ENCODE peak calls at places on chromosomes 16 and 17, in six cellular contexts. One of them, this sample, is unnamed.

GRCh38 chr16:9340402-9341095 is 249.1 kb downstream of the HAPSTR1 start:
- DNase-seq in AG09319: no peak
- DNase-seq in stimulated activated CD4-positive, alpha-beta T cell treated with anti-CD3 and anti-CD28 coated beads, Interleukin-4, amount 100 ng/mL, for 48 hours: no peak
- DNase-seq in activated CD8-positive, alpha-beta memory T cell treated with anti-CD3 and anti-CD28 coated beads for 48 hours: no peak
- DNase-seq in NCI-H2081: no peak
- DNase-seq in HCT116: no peak
- DNase-seq in this sample: no peak

GRCh38 chr16:50146479-50147435 is 6.3 kb upstream of the TENT4B start:
- DNase-seq in HCT116: no peak
- DNase-seq in stimulated activated CD4-positive, alpha-beta T cell treated with anti-CD3 and anti-CD28 coated beads, Interleukin-4, amount 100 ng/mL, for 48 hours: no peak
- DNase-seq in AG09319: peak; percentile 57
- DNase-seq in NCI-H2081: no peak
- DNase-seq in activated CD8-positive, alpha-beta memory T cell treated with anti-CD3 and anti-CD28 coated beads for 48 hours: no peak
- DNase-seq in this sample: no peak

GRCh38 chr17:33233855-33234228 is 59.3 kb downstream of the ASIC2 start:
- DNase-seq in activated CD8-positive, alpha-beta memory T cell treated with anti-CD3 and anti-CD28 coated beads for 48 hours: no peak
- DNase-seq in stimulated activated CD4-positive, alpha-beta T cell treated with anti-CD3 and anti-CD28 coated beads, Interleukin-4, amount 100 ng/mL, for 48 hours: peak; percentile 8
- DNase-seq in AG09319: no peak
- DNase-seq in NCI-H2081: no peak
- DNase-seq in HCT116: no peak
- DNase-seq in this sample: no peak

GRCh38 chr17:38419508-38419981 is 8.7 kb upstream of the ARHGAP23 start:
- DNase-seq in stimulated activated CD4-positive, alpha-beta T cell treated with anti-CD3 and anti-CD28 coated beads, Interleukin-4, amount 100 ng/mL, for 48 hours: no peak
- DNase-seq in HCT116: no peak
- DNase-seq in AG09319: no peak
- DNase-seq in NCI-H2081: no peak
- DNase-seq in activated CD8-positive, alpha-beta memory T cell treated with anti-CD3 and anti-CD28 coated beads for 48 hours: no peak
- DNase-seq in this sample: no peak

GRCh38 chr16:88315543-88316105 is 67.1 kb upstream of the ZNF469 start:
- DNase-seq in stimulated activated CD4-positive, alpha-beta T cell treated with anti-CD3 and anti-CD28 coated beads, Interleukin-4, amount 100 ng/mL, for 48 hours: no peak
- DNase-seq in NCI-H2081: no peak
- DNase-seq in activated CD8-positive, alpha-beta memory T cell treated with anti-CD3 and anti-CD28 coated beads for 48 hours: no peak
- DNase-seq in AG09319: no peak
- DNase-seq in HCT116: peak; percentile 40
- DNase-seq in this sample: no peak

GRCh38 chr16:50585331-50585776 is 37.2 kb downstream of the NKD1 start:
- DNase-seq in activated CD8-positive, alpha-beta memory T cell treated with anti-CD3 and anti-CD28 coated beads for 48 hours: no peak
- DNase-seq in AG09319: no peak
- DNase-seq in HCT116: no peak
- DNase-seq in stimulated activated CD4-positive, alpha-beta T cell treated with anti-CD3 and anti-CD28 coated beads, Interleukin-4, amount 100 ng/mL, for 48 hours: no peak
- DNase-seq in NCI-H2081: no peak
- DNase-seq in this sample: no peak

GRCh38 chr17:43456661-43457361 is 27.0 kb upstream of the DHX8 start:
- DNase-seq in stimulated activated CD4-positive, alpha-beta T cell treated with anti-CD3 and anti-CD28 coated beads, Interleukin-4, amount 100 ng/mL, for 48 hours: no peak
- DNase-seq in activated CD8-positive, alpha-beta memory T cell treated with anti-CD3 and anti-CD28 coated beads for 48 hours: no peak
- DNase-seq in AG09319: peak; percentile 56
- DNase-seq in HCT116: no peak
- DNase-seq in NCI-H2081: peak; percentile 38
- DNase-seq in this sample: no peak

GRCh38 chr17:2055494-2056220 is 754 bp downstream of the HIC1 start:
- DNase-seq in HCT116: no peak
- DNase-seq in activated CD8-positive, alpha-beta memory T cell treated with anti-CD3 and anti-CD28 coated beads for 48 hours: no peak
- DNase-seq in AG09319: no peak
- DNase-seq in stimulated activated CD4-positive, alpha-beta T cell treated with anti-CD3 and anti-CD28 coated beads, Interleukin-4, amount 100 ng/mL, for 48 hours: no peak
- DNase-seq in NCI-H2081: no peak
- DNase-seq in this sample: peak; percentile 70

GRCh38 chr16:74760007-74760767 is 14.4 kb downstream of the FA2H start:
- DNase-seq in stimulated activated CD4-positive, alpha-beta T cell treated with anti-CD3 and anti-CD28 coated beads, Interleukin-4, amount 100 ng/mL, for 48 hours: no peak
- DNase-seq in AG09319: no peak
- DNase-seq in HCT116: no peak
- DNase-seq in activated CD8-positive, alpha-beta memory T cell treated with anti-CD3 and anti-CD28 coated beads for 48 hours: no peak
- DNase-seq in NCI-H2081: no peak
- DNase-seq in this sample: no peak

GRCh38 chr17:29931253-29931932 is 1.4 kb upstream of the SSH2 start:
- DNase-seq in AG09319: peak; percentile 49
- DNase-seq in activated CD8-positive, alpha-beta memory T cell treated with anti-CD3 and anti-CD28 coated beads for 48 hours: peak; percentile 16
- DNase-seq in NCI-H2081: peak; percentile 88
- DNase-seq in stimulated activated CD4-positive, alpha-beta T cell treated with anti-CD3 and anti-CD28 coated beads, Interleukin-4, amount 100 ng/mL, for 48 hours: peak; percentile 34
- DNase-seq in HCT116: peak; percentile 82
- DNase-seq in this sample: peak; percentile 34

GRCh38 chr17:43888548-43888947 is 18.8 kb downstream of the MPP2 start:
- DNase-seq in stimulated activated CD4-positive, alpha-beta T cell treated with anti-CD3 and anti-CD28 coated beads, Interleukin-4, amount 100 ng/mL, for 48 hours: no peak
- DNase-seq in activated CD8-positive, alpha-beta memory T cell treated with anti-CD3 and anti-CD28 coated beads for 48 hours: no peak
- DNase-seq in HCT116: no peak
- DNase-seq in NCI-H2081: no peak
- DNase-seq in AG09319: no peak
- DNase-seq in this sample: no peak

GRCh38 chr17:42904110-42904469 is 3.5 kb downstream of the G6PC1 start:
- DNase-seq in AG09319: no peak
- DNase-seq in stimulated activated CD4-positive, alpha-beta T cell treated with anti-CD3 and anti-CD28 coated beads, Interleukin-4, amount 100 ng/mL, for 48 hours: no peak
- DNase-seq in activated CD8-positive, alpha-beta memory T cell treated with anti-CD3 and anti-CD28 coated beads for 48 hours: no peak
- DNase-seq in NCI-H2081: no peak
- DNase-seq in HCT116: no peak
- DNase-seq in this sample: no peak

GRCh38 chr17:4406386-4406785 is 27.4 kb upstream of the SPNS3 start:
- DNase-seq in activated CD8-positive, alpha-beta memory T cell treated with anti-CD3 and anti-CD28 coated beads for 48 hours: no peak
- DNase-seq in AG09319: no peak
- DNase-seq in HCT116: no peak
- DNase-seq in stimulated activated CD4-positive, alpha-beta T cell treated with anti-CD3 and anti-CD28 coated beads, Interleukin-4, amount 100 ng/mL, for 48 hours: no peak
- DNase-seq in NCI-H2081: no peak
- DNase-seq in this sample: no peak

GRCh38 chr17:39769974-39770587 is 32.3 kb downstream of the GRB7 start:
- DNase-seq in stimulated activated CD4-positive, alpha-beta T cell treated with anti-CD3 and anti-CD28 coated beads, Interleukin-4, amount 100 ng/mL, for 48 hours: peak; percentile 58
- DNase-seq in AG09319: no peak
- DNase-seq in NCI-H2081: peak; percentile 85
- DNase-seq in activated CD8-positive, alpha-beta memory T cell treated with anti-CD3 and anti-CD28 coated beads for 48 hours: no peak
- DNase-seq in HCT116: peak; percentile 63
- DNase-seq in this sample: no peak

GRCh38 chr17:45282683-45283644 is 21.1 kb upstream of the SPATA32 start:
- DNase-seq in AG09319: no peak
- DNase-seq in HCT116: no peak
- DNase-seq in stimulated activated CD4-positive, alpha-beta T cell treated with anti-CD3 and anti-CD28 coated beads, Interleukin-4, amount 100 ng/mL, for 48 hours: no peak
- DNase-seq in activated CD8-positive, alpha-beta memory T cell treated with anti-CD3 and anti-CD28 coated beads for 48 hours: no peak
- DNase-seq in NCI-H2081: no peak
- DNase-seq in this sample: no peak

GRCh38 chr16:88616320-88616719 is 22.1 kb upstream of the IL17C start:
- DNase-seq in AG09319: no peak
- DNase-seq in stimulated activated CD4-positive, alpha-beta T cell treated with anti-CD3 and anti-CD28 coated beads, Interleukin-4, amount 100 ng/mL, for 48 hours: no peak
- DNase-seq in NCI-H2081: peak; percentile 68
- DNase-seq in activated CD8-positive, alpha-beta memory T cell treated with anti-CD3 and anti-CD28 coated beads for 48 hours: no peak
- DNase-seq in HCT116: no peak
- DNase-seq in this sample: no peak

GRCh38 chr17:40314557-40314953 is 5.6 kb downstream of the RARA start:
- DNase-seq in stimulated activated CD4-positive, alpha-beta T cell treated with anti-CD3 and anti-CD28 coated beads, Interleukin-4, amount 100 ng/mL, for 48 hours: peak; percentile 82
- DNase-seq in activated CD8-positive, alpha-beta memory T cell treated with anti-CD3 and anti-CD28 coated beads for 48 hours: peak; percentile 62
- DNase-seq in AG09319: no peak
- DNase-seq in HCT116: peak; percentile 95
- DNase-seq in NCI-H2081: peak; percentile 82
- DNase-seq in this sample: no peak

GRCh38 chr17:80195671-80196529 is 24.2 kb downstream of the SGSH start:
- DNase-seq in NCI-H2081: no peak
- DNase-seq in activated CD8-positive, alpha-beta memory T cell treated with anti-CD3 and anti-CD28 coated beads for 48 hours: peak; percentile 41
- DNase-seq in stimulated activated CD4-positive, alpha-beta T cell treated with anti-CD3 and anti-CD28 coated beads, Interleukin-4, amount 100 ng/mL, for 48 hours: peak; percentile 23
- DNase-seq in HCT116: no peak
- DNase-seq in AG09319: no peak
- DNase-seq in this sample: peak; percentile 44

GRCh38 chr17:17666111-17666714 is 15.0 kb upstream of the RAI1 start:
- DNase-seq in AG09319: no peak
- DNase-seq in stimulated activated CD4-positive, alpha-beta T cell treated with anti-CD3 and anti-CD28 coated beads, Interleukin-4, amount 100 ng/mL, for 48 hours: no peak
- DNase-seq in HCT116: no peak
- DNase-seq in activated CD8-positive, alpha-beta memory T cell treated with anti-CD3 and anti-CD28 coated beads for 48 hours: no peak
- DNase-seq in NCI-H2081: no peak
- DNase-seq in this sample: no peak

GRCh38 chr16:68079616-68080344 is 5.4 kb upstream of the NFATC3 start:
- DNase-seq in AG09319: no peak
- DNase-seq in stimulated activated CD4-positive, alpha-beta T cell treated with anti-CD3 and anti-CD28 coated beads, Interleukin-4, amount 100 ng/mL, for 48 hours: peak; percentile 71
- DNase-seq in activated CD8-positive, alpha-beta memory T cell treated with anti-CD3 and anti-CD28 coated beads for 48 hours: peak; percentile 71
- DNase-seq in NCI-H2081: no peak
- DNase-seq in HCT116: no peak
- DNase-seq in this sample: no peak

GRCh38 chr17:4920351-4921048 is 11.6 kb upstream of the GP1BA start:
- DNase-seq in stimulated activated CD4-positive, alpha-beta T cell treated with anti-CD3 and anti-CD28 coated beads, Interleukin-4, amount 100 ng/mL, for 48 hours: no peak
- DNase-seq in NCI-H2081: no peak
- DNase-seq in activated CD8-positive, alpha-beta memory T cell treated with anti-CD3 and anti-CD28 coated beads for 48 hours: no peak
- DNase-seq in HCT116: no peak
- DNase-seq in AG09319: no peak
- DNase-seq in this sample: no peak

GRCh38 chr17:79861371-79862216 is 22.4 kb upstream of the CBX4 start:
- DNase-seq in AG09319: no peak
- DNase-seq in HCT116: no peak
- DNase-seq in stimulated activated CD4-positive, alpha-beta T cell treated with anti-CD3 and anti-CD28 coated beads, Interleukin-4, amount 100 ng/mL, for 48 hours: no peak
- DNase-seq in activated CD8-positive, alpha-beta memory T cell treated with anti-CD3 and anti-CD28 coated beads for 48 hours: no peak
- DNase-seq in NCI-H2081: no peak
- DNase-seq in this sample: no peak

GRCh38 chr16:31276600-31276999 is 16.8 kb downstream of the ITGAM start:
- DNase-seq in stimulated activated CD4-positive, alpha-beta T cell treated with anti-CD3 and anti-CD28 coated beads, Interleukin-4, amount 100 ng/mL, for 48 hours: no peak
- DNase-seq in activated CD8-positive, alpha-beta memory T cell treated with anti-CD3 and anti-CD28 coated beads for 48 hours: no peak
- DNase-seq in AG09319: no peak
- DNase-seq in NCI-H2081: no peak
- DNase-seq in HCT116: no peak
- DNase-seq in this sample: no peak

GRCh38 chr17:17853811-17854527 is 17.2 kb upstream of the SREBF1 start:
- DNase-seq in activated CD8-positive, alpha-beta memory T cell treated with anti-CD3 and anti-CD28 coated beads for 48 hours: no peak
- DNase-seq in HCT116: no peak
- DNase-seq in NCI-H2081: no peak
- DNase-seq in AG09319: no peak
- DNase-seq in stimulated activated CD4-positive, alpha-beta T cell treated with anti-CD3 and anti-CD28 coated beads, Interleukin-4, amount 100 ng/mL, for 48 hours: no peak
- DNase-seq in this sample: no peak

GRCh38 chr16:57118461-57119084 is 26.2 kb downstream of the CPNE2 start:
- DNase-seq in NCI-H2081: no peak
- DNase-seq in AG09319: no peak
- DNase-seq in stimulated activated CD4-positive, alpha-beta T cell treated with anti-CD3 and anti-CD28 coated beads, Interleukin-4, amount 100 ng/mL, for 48 hours: no peak
- DNase-seq in activated CD8-positive, alpha-beta memory T cell treated with anti-CD3 and anti-CD28 coated beads for 48 hours: no peak
- DNase-seq in HCT116: no peak
- DNase-seq in this sample: no peak

GRCh38 chr17:76506408-76507328 is 5.4 kb upstream of the RHBDF2 start:
- DNase-seq in stimulated activated CD4-positive, alpha-beta T cell treated with anti-CD3 and anti-CD28 coated beads, Interleukin-4, amount 100 ng/mL, for 48 hours: peak; percentile 77
- DNase-seq in AG09319: no peak
- DNase-seq in HCT116: peak; percentile 60
- DNase-seq in NCI-H2081: peak; percentile 78
- DNase-seq in activated CD8-positive, alpha-beta memory T cell treated with anti-CD3 and anti-CD28 coated beads for 48 hours: peak; percentile 93
- DNase-seq in this sample: peak; percentile 73

GRCh38 chr16:54242199-54242598 is 44.4 kb downstream of the IRX3 start:
- DNase-seq in AG09319: no peak
- DNase-seq in HCT116: peak; percentile 41
- DNase-seq in NCI-H2081: no peak
- DNase-seq in stimulated activated CD4-positive, alpha-beta T cell treated with anti-CD3 and anti-CD28 coated beads, Interleukin-4, amount 100 ng/mL, for 48 hours: no peak
- DNase-seq in activated CD8-positive, alpha-beta memory T cell treated with anti-CD3 and anti-CD28 coated beads for 48 hours: no peak
- DNase-seq in this sample: no peak